ENCODE peak calls at places on chromosomes 13 and 19, in four cellular contexts. O is H1, L is K562, Q is GM12878. Z is an unnamed sample.

GRCh38 chr19:2487780-2488330 is 11.9 kb downstream of the GADD45B start:
- DNase-seq in Q (no peak), O (no peak), L (no peak), Z (peak)

GRCh38 chr13:110676511-110677204 is 29.3 kb downstream of the CARS2 start:
- DNase-seq in O (no peak), Q (peak), L (no peak), Z (peak)

GRCh38 chr19:10193666-10194499 is 870 bp downstream of the DNMT1 start:
- DNase-seq in L (peak), Q (no peak), O (no peak), Z (peak)

GRCh38 chr13:110369400-110369799 is 62.3 kb downstream of the COL4A2 start:
- DNase-seq in O (no peak), L (no peak), Q (no peak), Z (no peak)

GRCh38 chr19:30420881-30421280 is 48.7 kb downstream of the ZNF536 start:
- DNase-seq in Q (no peak), L (no peak), O (no peak), Z (no peak)

GRCh38 chr19:55253264-55253663 is 5.6 kb downstream of the PPP6R1 start:
- DNase-seq in O (no peak), L (no peak), Q (no peak), Z (no peak)

GRCh38 chr13:108777421-108778420 is 148.3 kb downstream of the MYO16 start:
- DNase-seq in L (no peak), O (peak), Q (no peak), Z (no peak)

GRCh38 chr13:87669379-87669978 is 1.7 kb upstream of the SLITRK5 start:
- DNase-seq in Q (no peak), O (no peak), L (peak), Z (no peak)

GRCh38 chr13:29453657-29454056 is 141.8 kb downstream of the SLC7A1 start:
- DNase-seq in Q (no peak), L (no peak), O (no peak), Z (no peak)
- TF ChIP-seq TAF1 in Q (no peak), L (no peak), O (no peak), Z (no peak)

DNA sequence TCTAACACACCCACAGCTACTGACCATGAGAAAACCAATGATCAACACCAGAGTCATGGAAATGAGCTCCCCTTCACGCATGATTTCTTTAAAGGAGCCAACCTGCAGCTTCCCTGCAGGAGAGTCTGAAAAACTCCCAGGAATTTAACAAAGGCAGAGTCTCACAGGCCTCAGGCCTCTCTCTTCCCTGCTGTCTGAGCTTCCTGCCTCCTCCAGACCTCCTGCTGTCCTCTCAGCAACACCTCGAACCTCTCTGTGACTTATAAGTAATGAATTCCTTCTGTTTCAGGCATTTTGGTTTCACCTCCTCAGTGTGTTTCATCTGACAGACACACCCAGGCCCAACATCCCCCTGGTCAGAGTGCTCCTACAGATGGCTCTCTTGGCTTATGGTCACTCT is 1044.4 kb downstream of the UQCRFS1 start:
- DNase-seq in Q (no peak), O (peak), L (no peak), Z (no peak)
- TF ChIP-seq POLR2A in Q (no peak), O (no peak), L (no peak), Z (no peak)

GRCh38 chr19:44614313-44614712 is 950 bp downstream of the IGSF23 start:
- DNase-seq in L (no peak), Q (no peak), O (no peak), Z (no peak)

GRCh38 chr19:44617481-44617880 is 4.1 kb downstream of the IGSF23 start:
- DNase-seq in O (no peak), Q (no peak), L (no peak), Z (no peak)

GRCh38 chr19:44615529-44616247 is 2.3 kb downstream of the IGSF23 start:
- DNase-seq in Q (no peak), L (no peak), O (no peak), Z (no peak)

GRCh38 chr19:44611812-44612295 is 1.5 kb upstream of the IGSF23 start:
- DNase-seq in Q (no peak), L (no peak), O (no peak), Z (no peak)

GRCh38 chr19:44613295-44614168 is at the start of gene IGSF23:
- DNase-seq in L (no peak), Q (no peak), O (no peak), Z (no peak)
- TF ChIP-seq POLR2AphosphoS5 in L (no peak), Q (no peak), O (no peak), Z (no peak)

GRCh38 chr19:49983645-49984229 is 22.8 kb upstream of the SIGLEC11 start:
- DNase-seq in L (peak), O (no peak), Q (peak), Z (peak)
- TF ChIP-seq TAF1 in L (no peak), O (no peak), Q (no peak), Z (no peak)

DNA sequence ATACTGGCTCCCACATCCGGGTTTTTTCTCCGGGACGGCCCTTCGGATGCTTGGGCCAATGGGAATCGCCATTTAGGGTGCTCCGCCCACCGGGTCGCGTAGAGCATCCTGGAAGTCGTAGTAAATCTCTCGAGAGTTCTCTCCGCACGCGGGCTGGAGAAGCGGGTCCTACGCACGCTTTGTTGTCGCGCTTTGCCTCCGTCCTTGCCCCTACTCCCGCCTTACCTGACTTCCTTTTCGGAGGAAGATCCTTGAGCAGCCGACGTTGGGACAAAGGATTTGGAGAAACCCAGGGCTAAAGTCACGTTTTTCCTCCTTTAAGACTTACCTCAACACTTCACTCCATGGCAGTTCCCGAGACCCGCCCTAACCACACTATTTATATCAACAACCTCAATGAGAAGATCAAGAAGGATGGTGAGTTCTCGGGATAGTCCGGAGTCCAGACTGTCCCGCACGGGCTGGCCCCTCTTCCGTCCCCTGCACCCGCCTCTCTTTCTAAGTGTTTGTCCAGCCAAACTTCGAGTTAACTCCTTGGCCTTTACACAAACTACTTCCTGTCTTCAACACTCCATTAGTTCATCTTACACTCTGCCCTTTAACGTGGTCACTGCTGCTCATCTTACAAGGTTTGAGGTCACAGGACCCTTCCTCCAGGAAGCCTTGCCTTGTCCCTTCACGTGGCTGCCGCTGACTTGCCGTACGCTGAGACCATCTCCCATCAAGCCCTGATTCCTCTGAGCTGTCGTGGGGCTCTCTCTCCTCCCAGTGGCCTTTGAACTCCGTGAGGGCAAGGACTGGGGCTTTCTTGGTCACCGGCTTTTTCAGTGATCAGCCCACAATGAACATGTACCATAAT is at the start of gene SNRPA:
- DNase-seq in Q (peak), O (peak), L (peak), Z (peak)
- TF ChIP-seq POLR2A in Q (peak), O (peak), L (peak), Z (peak)

GRCh38 chr19:16113727-16114126 is 2.0 kb downstream of the RAB8A start:
- DNase-seq in O (no peak), L (no peak), Q (no peak), Z (no peak)
- TF ChIP-seq POLR2AphosphoS5 in O (no peak), L (no peak), Q (no peak), Z (no peak)

DNA sequence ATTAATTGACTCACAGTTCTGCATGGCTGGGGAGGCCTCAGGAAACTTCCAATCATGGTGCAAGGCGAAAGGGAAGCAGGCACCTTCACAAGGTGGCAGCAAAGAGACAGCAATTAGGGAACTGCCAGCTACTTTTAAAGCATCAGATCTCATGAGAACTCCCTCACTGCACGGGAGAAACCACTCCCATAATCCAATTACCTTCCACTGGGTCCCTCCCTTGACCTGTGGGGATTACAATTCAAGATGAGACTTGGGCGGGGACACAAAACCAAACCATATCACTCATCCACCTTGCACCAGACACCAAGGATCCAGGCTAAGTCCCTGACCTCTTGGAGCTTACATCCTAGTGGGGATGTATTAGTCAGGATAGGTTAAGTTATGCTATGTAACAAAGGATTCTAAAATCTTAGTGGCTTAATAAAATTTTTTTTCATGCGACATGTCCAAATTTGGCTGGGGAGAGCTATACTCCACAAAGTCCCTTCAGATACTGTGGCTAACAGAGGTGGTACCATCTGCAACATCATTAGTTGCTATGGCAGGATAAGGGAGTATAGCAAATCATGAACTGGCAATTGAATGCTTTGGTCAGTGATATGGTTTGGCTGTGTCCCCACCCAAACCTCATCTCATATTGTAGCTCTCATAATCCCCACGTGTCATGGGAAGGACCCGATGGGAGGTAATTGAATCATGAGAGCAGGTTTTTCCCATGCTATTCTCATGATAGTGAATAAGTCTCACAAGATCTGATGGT is 8.3 kb upstream of the FAM187B start:
- DNase-seq in L (no peak), O (no peak), Q (no peak), Z (no peak)
- TF ChIP-seq TAF1 in L (no peak), O (no peak), Q (no peak), Z (no peak)

GRCh38 chr19:47719047-47719885 is 6.0 kb downstream of the EHD2 start:
- DNase-seq in Q (no peak), L (no peak), O (no peak), Z (no peak)
- TF ChIP-seq POLR2A in Q (no peak), L (no peak), O (no peak), Z (no peak)

GRCh38 chr13:34748078-34748477 is 194.0 kb upstream of the NBEA start:
- DNase-seq in L (no peak), O (no peak), Q (no peak), Z (no peak)
- TF ChIP-seq POLR2AphosphoS5 in L (no peak), O (no peak), Q (no peak), Z (no peak)